ENCODE peak calls at places on chromosomes 11 and 22, in eight cellular contexts. F is colonic mucosa, S is cardiac muscle cell, T is HCT116, Y is SK-N-SH, K is endothelial cell of umbilical vein, H is A549, Z is hepatocyte. W is an unnamed sample.

GRCh38 chr22:48709453-48709852 is 1118.2 kb downstream of the BRD1 start:
- DNase-seq in H (no peak), Z (no peak), F (no peak), Y (no peak), T (no peak), S (no peak), K (no peak), W (no peak)

GRCh38 chr11:7436657-7437056 is 48.6 kb upstream of the OLFML1 start:
- DNase-seq in F (no peak), Y (no peak), Z (no peak), K (peak; percentile 25), S (no peak), T (no peak), H (no peak), W (peak; percentile 89)

GRCh38 chr11:119795231-119795630 is 66.2 kb upstream of the NECTIN1 start:
- DNase-seq in Z (peak; percentile 69), F (no peak), Y (no peak), H (peak; percentile 19), K (no peak), T (no peak), S (no peak), W (no peak)

GRCh38 chr22:49303781-49304461 is 523.8 kb downstream of the BRD1 start:
- DNase-seq in H (no peak), Z (no peak), T (no peak), F (peak; percentile 14), S (no peak), K (no peak), Y (no peak), W (no peak)

GRCh38 chr22:42179616-42180015 is 49.0 kb upstream of the CYP2D6 start:
- DNase-seq in F (no peak), T (no peak), S (no peak), K (no peak), H (no peak), Y (no peak), Z (no peak), W (no peak)

GRCh38 chr11:2768471-2769408 is 68.9 kb upstream of the KCNQ1OT1 start:
- DNase-seq in T (peak; percentile 38), S (no peak), H (peak; percentile 14), F (peak; percentile 11), Y (no peak), Z (peak; percentile 38), K (no peak), W (no peak)

GRCh38 chr11:5004429-5005274 is 10.0 kb downstream of the OR51L1 start:
- DNase-seq in Y (peak; percentile 5), K (peak; percentile 55), F (peak; percentile 49), H (peak; percentile 62), T (peak; percentile 36), Z (peak; percentile 81), S (peak; percentile 77), W (peak; percentile 38)

GRCh38 chr22:37503850-37504249 is 15.4 kb downstream of the CARD10 start:
- DNase-seq in K (peak; percentile 44), F (peak; percentile 82), H (peak; percentile 53), S (no peak), T (no peak), Y (no peak), Z (peak; percentile 66), W (no peak)

GRCh38 chr11:118841469-118842222 is 42.0 kb upstream of the CXCR5 start:
- DNase-seq in Z (no peak), K (no peak), S (no peak), Y (no peak), T (no peak), F (no peak), H (no peak), W (peak; percentile 34)

GRCh38 chr22:20989323-20990138 is 7.4 kb downstream of the LZTR1 start:
- DNase-seq in K (no peak), F (no peak), Y (no peak), T (no peak), H (no peak), S (no peak), Z (no peak), W (no peak)

GRCh38 chr11:85737738-85738137 is 51.7 kb upstream of the CCDC89 start:
- DNase-seq in Z (no peak), T (no peak), F (peak; percentile 33), H (no peak), S (peak; percentile 44), K (no peak), Y (no peak), W (no peak)

GRCh38 chr22:33013051-33013450 is 45.1 kb downstream of the SYN3 start:
- DNase-seq in K (no peak), Y (no peak), S (no peak), F (no peak), Z (no peak), T (no peak), H (no peak), W (no peak)

GRCh38 chr22:41425704-41426365 is 20.8 kb downstream of the TOB2 start:
- DNase-seq in F (no peak), Y (no peak), T (no peak), Z (no peak), H (no peak), K (no peak), S (peak; percentile 31), W (no peak)

GRCh38 chr11:76612226-76612625 is 58.3 kb downstream of the LRRC32 start:
- DNase-seq in F (no peak), Z (no peak), S (no peak), T (no peak), K (no peak), Y (no peak), H (no peak), W (no peak)

GRCh38 chr11:9568854-9569587 is 4.4 kb upstream of the WEE1 start:
- DNase-seq in F (peak; percentile 94), T (peak; percentile 59), S (peak; percentile 50), H (peak; percentile 90), K (peak; percentile 79), Y (peak; percentile 44), Z (peak; percentile 90), W (peak; percentile 63)

GRCh38 chr22:28817919-28818859 is 17.8 kb upstream of the XBP1 start:
- DNase-seq in T (no peak), K (no peak), F (peak; percentile 84), H (no peak), Z (peak; percentile 70), S (peak; percentile 73), Y (peak; percentile 34), W (peak; percentile 46)

GRCh38 chr11:94117197-94117574 is 11.5 kb upstream of the PANX1 start:
- DNase-seq in F (no peak), T (no peak), Z (no peak), Y (no peak), S (no peak), H (no peak), K (no peak), W (no peak)

GRCh38 chr11:132992838-132993680 is 539.2 kb downstream of the OPCML start:
- DNase-seq in T (no peak), K (no peak), Z (no peak), Y (peak; percentile 63), H (no peak), F (no peak), S (no peak), W (no peak)
- TF ChIP-seq CTCF in T (no peak), K (no peak), Z (no peak), Y (no peak), H (no peak), F (no peak), S (peak; percentile 16), W (no peak)

DNA sequence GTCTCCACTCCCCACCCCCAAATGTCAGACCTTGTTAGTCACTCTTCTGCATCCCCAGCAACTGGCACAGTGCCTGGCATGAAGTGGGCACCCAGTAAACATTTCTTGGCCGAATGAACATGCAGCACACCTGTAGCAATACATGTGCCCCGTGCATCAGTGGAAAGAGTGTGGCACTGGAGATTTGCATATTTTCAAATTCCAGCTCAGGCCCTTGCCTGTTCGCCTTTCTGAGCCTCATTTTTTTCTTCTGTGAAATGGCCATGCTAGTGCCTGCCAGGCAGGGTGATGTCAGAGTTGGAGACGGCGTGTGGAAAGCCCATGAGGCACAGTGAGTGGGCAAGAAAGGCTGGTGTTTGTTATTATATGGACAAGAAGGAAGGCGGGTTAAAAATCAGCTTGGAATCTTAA is 38.7 kb downstream of the CD82 start:
- DNase-seq in K (no peak), Y (no peak), S (no peak), Z (no peak), H (no peak), F (no peak), T (no peak), W (no peak)
- H3K4me1 ChIP-seq in K (peaks cover under 1% of the 10 kb centered on the region), Y (no peaks in the 10 kb centered on the region), S (no peaks in the 10 kb centered on the region), Z (peaks cover 27% of the 10 kb centered on the region), H (peaks cover 33% of the 10 kb centered on the region), F (peaks cover 7% of the 10 kb centered on the region), T (no peaks in the 10 kb centered on the region), W (peaks cover 63% of the 10 kb centered on the region)

GRCh38 chr11:69635804-69636511 is 5.0 kb upstream of the CCND1 start:
- DNase-seq in Y (peak; percentile 8), H (no peak), S (no peak), Z (no peak), K (no peak), T (no peak), F (no peak), W (no peak)
- H3K27ac ChIP-seq in Y (no peak overlapping the region), H (peak overlapping the region; percentile 79), S (no peak overlapping the region), Z (no peak overlapping the region), K (no peak overlapping the region), T (peak overlapping the region; percentile 96), F (no peak overlapping the region), W (no peak overlapping the region)

DNA sequence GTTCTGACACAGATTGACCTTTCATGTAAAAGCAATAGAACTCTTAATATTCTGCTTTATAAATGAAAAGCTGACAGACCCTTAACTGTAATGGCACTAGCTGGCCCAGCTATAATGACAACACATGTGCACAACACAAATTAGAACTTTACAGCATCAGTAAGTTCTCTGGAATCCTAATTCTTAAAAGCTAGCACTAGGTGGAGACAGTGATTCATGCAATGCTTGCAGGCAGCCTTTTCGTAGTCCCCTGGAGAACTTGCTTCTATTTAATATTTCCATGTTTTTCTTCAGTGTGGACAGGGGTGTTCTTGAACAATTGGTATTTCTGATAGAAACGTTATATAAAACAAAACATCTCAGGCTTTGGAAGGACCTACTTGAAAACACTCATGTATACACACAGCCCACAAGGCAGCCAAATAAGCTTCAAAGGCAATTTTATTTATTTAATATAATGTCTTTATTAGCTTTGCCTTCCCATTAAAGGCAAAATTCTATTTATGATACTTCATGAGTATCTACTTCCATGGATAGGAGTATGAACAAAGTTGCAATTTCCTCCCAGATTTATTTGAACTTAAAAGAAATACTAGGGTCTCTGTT is 374.3 kb upstream of the MPPED2 start:
- DNase-seq in F (no peak), Y (peak; percentile 30), T (peak; percentile 35), Z (peak; percentile 70), K (peak; percentile 4), S (peak; percentile 61), H (peak; percentile 75), W (peak; percentile 2)
- TF ChIP-seq CTCF in F (peak; percentile 35), Y (peak; percentile 85), T (peak; percentile 66), Z (peak; percentile 86), K (no peak), S (peak; percentile 47), H (peak; percentile 83), W (peak; percentile 63)

W was measured in OCI-LY7.